ENCODE peak calls at places on chromosomes 13 and 19, in five cellular contexts. C is AG20443, P is GM13977, F is germinal center, W is AG04450. Z is an unnamed sample.

GRCh38 chr13:108003626-108004025 is 211.7 kb downstream of the LIG4 start:
- DNase-seq in P (no peak), F (no peak), W (no peak), C (no peak), Z (no peak)

GRCh38 chr19:55406869-55407624 is 541 bp downstream of the UBE2S start:
- DNase-seq in F (peak), P (peak), W (no peak), C (peak), Z (peak)

GRCh38 chr13:76954568-76954967 is 6.3 kb downstream of the ACOD1 start:
- DNase-seq in C (no peak), F (no peak), W (no peak), P (no peak), Z (no peak)

GRCh38 chr13:20118268-20119140 is 42.3 kb downstream of the GJA3 start:
- DNase-seq in P (peak), W (no peak), C (peak), F (peak), Z (peak)

GRCh38 chr13:21079761-21080730 is 18.7 kb upstream of the LATS2 start:
- DNase-seq in W (peak), C (peak), F (no peak), P (no peak), Z (no peak)

GRCh38 chr13:80096383-80096782 is 244.5 kb downstream of the SPRY2 start:
- DNase-seq in F (no peak), P (no peak), C (no peak), W (no peak), Z (no peak)

GRCh38 chr13:57665471-57665870 is 33.9 kb downstream of the PCDH17 start:
- DNase-seq in W (no peak), C (no peak), F (no peak), P (no peak), Z (no peak)

GRCh38 chr19:32669205-32669785 is 5.7 kb downstream of the ANKRD27 start:
- DNase-seq in W (no peak), F (no peak), P (no peak), C (no peak), Z (no peak)

GRCh38 chr13:96992633-96993032 is 1.6 kb downstream of the OXGR1 start:
- DNase-seq in P (no peak), W (no peak), C (no peak), F (no peak), Z (no peak)

GRCh38 chr13:23610187-23610576 is 40.0 kb downstream of the TNFRSF19 start:
- DNase-seq in P (no peak), W (no peak), F (no peak), C (no peak), Z (no peak)

GRCh38 chr19:50968709-50969412 is 530 bp downstream of the KLK6 start:
- DNase-seq in P (no peak), F (no peak), C (no peak), W (no peak), Z (no peak)

GRCh38 chr13:105519766-105520165 is 1015.7 kb downstream of the EFNB2 start:
- DNase-seq in C (no peak), P (no peak), F (no peak), W (no peak), Z (no peak)

GRCh38 chr19:50478901-50479715 is 2.5 kb upstream of the GARIN5A start:
- DNase-seq in P (no peak), C (peak), F (no peak), W (no peak), Z (no peak)

GRCh38 chr13:98182589-98182988 is 5.5 kb upstream of the RNF113B start:
- DNase-seq in F (no peak), C (no peak), W (no peak), P (no peak), Z (no peak)

GRCh38 chr19:2087621-2088100 is 8.5 kb downstream of the MOB3A start:
- DNase-seq in W (no peak), P (peak), C (no peak), F (peak), Z (no peak)

GRCh38 chr19:43636121-43636683 is 3.4 kb downstream of the CADM4 start:
- DNase-seq in F (no peak), W (no peak), C (no peak), P (no peak), Z (no peak)

GRCh38 chr19:41434450-41434849 is 5.3 kb downstream of the DMAC2 start:
- DNase-seq in W (no peak), F (no peak), P (no peak), C (no peak), Z (no peak)

GRCh38 chr19:17061691-17062090 is 13.6 kb downstream of the HAUS8 start:
- DNase-seq in F (no peak), C (no peak), P (no peak), W (no peak), Z (no peak)

GRCh38 chr19:44598880-44599279 is 14.5 kb upstream of the IGSF23 start:
- DNase-seq in W (no peak), C (no peak), F (no peak), P (no peak), Z (no peak)

GRCh38 chr19:19147344-19147743 is 9.1 kb upstream of the TMEM161A start:
- DNase-seq in W (no peak), P (no peak), F (no peak), C (no peak), Z (no peak)

GRCh38 chr13:35874704-35875103 is 256.5 kb downstream of the DCLK1 start:
- DNase-seq in F (no peak), W (no peak), P (no peak), C (peak), Z (no peak)

GRCh38 chr13:113785051-113786010 is 26.3 kb downstream of the TMEM255B start:
- DNase-seq in C (peak), F (no peak), W (peak), P (no peak), Z (no peak)

GRCh38 chr19:23382955-23383354 is 12.3 kb downstream of the ZNF91 start:
- DNase-seq in P (no peak), C (no peak), F (no peak), W (no peak), Z (no peak)

GRCh38 chr19:8367327-8368001 is 3.5 kb downstream of the ANGPTL4 start:
- DNase-seq in P (no peak), F (no peak), C (peak), W (peak), Z (no peak)

GRCh38 chr19:39587496-39587895 is 14.8 kb upstream of the LGALS13 start:
- DNase-seq in P (no peak), C (no peak), W (no peak), F (no peak), Z (no peak)

GRCh38 chr19:860481-861098 is 1.1 kb downstream of the CFD start:
- DNase-seq in C (peak), P (peak), F (peak), W (peak), Z (no peak)

GRCh38 chr13:108419768-108420167 is 150.2 kb downstream of the TNFSF13B start:
- DNase-seq in F (no peak), W (no peak), P (no peak), C (no peak), Z (no peak)

GRCh38 chr13:34762312-34762711 is 179.8 kb upstream of the NBEA start:
- DNase-seq in W (no peak), C (peak), F (no peak), P (no peak), Z (no peak)

GRCh38 chr19:32177686-32178085 is 167.7 kb upstream of the ZNF507 start:
- DNase-seq in C (no peak), P (no peak), F (no peak), W (no peak), Z (no peak)

GRCh38 chr13:69616398-69616797 is 491.2 kb upstream of the ATXN8OS start:
- DNase-seq in P (no peak), F (no peak), C (no peak), W (no peak), Z (no peak)

GRCh38 chr19:18373892-18374629 is 11.9 kb upstream of the GDF15 start:
- DNase-seq in P (peak), W (peak), C (peak), F (no peak), Z (peak)

GRCh38 chr13:65540064-65540635 is 1690.0 kb downstream of the PCDH9 start:
- DNase-seq in F (no peak), C (no peak), P (no peak), W (no peak), Z (no peak)

GRCh38 chr13:109737046-109737573 is 49.3 kb downstream of the IRS2 start:
- DNase-seq in P (no peak), W (no peak), C (no peak), F (no peak), Z (no peak)

GRCh38 chr13:103794526-103794925 is 728.3 kb upstream of the SLC10A2 start:
- DNase-seq in F (no peak), P (no peak), C (no peak), W (no peak), Z (no peak)